ENCODE peak calls at places on chromosomes 6 and 20, in seven cellular contexts. One of them, this sample, is unnamed.

GRCh38 chr20:1933465-1933870 is 38.3 kb downstream of the SIRPA start:
- DNase-seq in uterus: peak
- DNase-seq in colonic mucosa: peak
- DNase-seq in CD8-positive, alpha-beta memory T cell: no peak
- DNase-seq in brain microvascular endothelial cell: no peak
- DNase-seq in ascending aorta: peak
- DNase-seq in IMR-90: peak
- DNase-seq in this sample: no peak

GRCh38 chr20:5844063-5844681 is 94.0 kb downstream of the SHLD1 start:
- DNase-seq in brain microvascular endothelial cell: peak
- DNase-seq in IMR-90: peak
- DNase-seq in colonic mucosa: no peak
- DNase-seq in CD8-positive, alpha-beta memory T cell: peak
- DNase-seq in ascending aorta: no peak
- DNase-seq in uterus: no peak
- DNase-seq in this sample: no peak

GRCh38 chr6:157312733-157313132 is 10.6 kb downstream of the TMEM242 start:
- DNase-seq in ascending aorta: no peak
- DNase-seq in colonic mucosa: no peak
- DNase-seq in uterus: no peak
- DNase-seq in IMR-90: peak
- DNase-seq in CD8-positive, alpha-beta memory T cell: no peak
- DNase-seq in brain microvascular endothelial cell: no peak
- DNase-seq in this sample: no peak

GRCh38 chr6:136740050-136740974 is 52.0 kb downstream of the MAP3K5 start:
- DNase-seq in CD8-positive, alpha-beta memory T cell: no peak
- DNase-seq in uterus: no peak
- DNase-seq in colonic mucosa: peak
- DNase-seq in ascending aorta: no peak
- DNase-seq in brain microvascular endothelial cell: no peak
- DNase-seq in IMR-90: peak
- DNase-seq in this sample: no peak

GRCh38 chr6:144659202-144659731 is 374.1 kb downstream of the UTRN start:
- DNase-seq in brain microvascular endothelial cell: peak
- DNase-seq in colonic mucosa: peak
- DNase-seq in IMR-90: peak
- DNase-seq in ascending aorta: no peak
- DNase-seq in CD8-positive, alpha-beta memory T cell: no peak
- DNase-seq in uterus: peak
- DNase-seq in this sample: peak

GRCh38 chr6:11437824-11438459 is 99.6 kb upstream of the TMEM170B start:
- DNase-seq in ascending aorta: no peak
- DNase-seq in IMR-90: no peak
- DNase-seq in uterus: no peak
- DNase-seq in colonic mucosa: no peak
- DNase-seq in brain microvascular endothelial cell: no peak
- DNase-seq in CD8-positive, alpha-beta memory T cell: no peak
- DNase-seq in this sample: no peak

GRCh38 chr6:43444601-43445000 is 10.7 kb downstream of the DLK2 start:
- DNase-seq in IMR-90: no peak
- DNase-seq in CD8-positive, alpha-beta memory T cell: no peak
- DNase-seq in ascending aorta: no peak
- DNase-seq in uterus: no peak
- DNase-seq in colonic mucosa: no peak
- DNase-seq in brain microvascular endothelial cell: no peak
- DNase-seq in this sample: no peak

GRCh38 chr20:8943638-8944037 is 125.2 kb upstream of the PLCB4 start:
- DNase-seq in colonic mucosa: no peak
- DNase-seq in uterus: no peak
- DNase-seq in IMR-90: no peak
- DNase-seq in CD8-positive, alpha-beta memory T cell: no peak
- DNase-seq in brain microvascular endothelial cell: no peak
- DNase-seq in ascending aorta: no peak
- DNase-seq in this sample: no peak

GRCh38 chr6:107304421-107305025 is 154.8 kb downstream of the PDSS2 start:
- DNase-seq in uterus: no peak
- DNase-seq in brain microvascular endothelial cell: peak
- DNase-seq in IMR-90: peak
- DNase-seq in CD8-positive, alpha-beta memory T cell: no peak
- DNase-seq in colonic mucosa: no peak
- DNase-seq in ascending aorta: no peak
- DNase-seq in this sample: no peak

GRCh38 chr20:13813910-13814309 is 29.1 kb downstream of the NDUFAF5 start:
- DNase-seq in ascending aorta: no peak
- DNase-seq in CD8-positive, alpha-beta memory T cell: no peak
- DNase-seq in colonic mucosa: no peak
- DNase-seq in brain microvascular endothelial cell: no peak
- DNase-seq in uterus: no peak
- DNase-seq in IMR-90: no peak
- DNase-seq in this sample: no peak

GRCh38 chr20:22974354-22974753 is 60.8 kb upstream of the SSTR4 start:
- DNase-seq in IMR-90: no peak
- DNase-seq in ascending aorta: no peak
- DNase-seq in CD8-positive, alpha-beta memory T cell: no peak
- DNase-seq in colonic mucosa: no peak
- DNase-seq in brain microvascular endothelial cell: peak
- DNase-seq in uterus: no peak
- DNase-seq in this sample: no peak

GRCh38 chr6:19879663-19880062 is 42.5 kb downstream of the ID4 start:
- DNase-seq in uterus: no peak
- DNase-seq in ascending aorta: no peak
- DNase-seq in brain microvascular endothelial cell: no peak
- DNase-seq in CD8-positive, alpha-beta memory T cell: no peak
- DNase-seq in colonic mucosa: no peak
- DNase-seq in IMR-90: no peak
- DNase-seq in this sample: no peak

GRCh38 chr6:144195671-144196070 is 45.4 kb downstream of the STX11 start:
- DNase-seq in CD8-positive, alpha-beta memory T cell: no peak
- DNase-seq in uterus: no peak
- DNase-seq in IMR-90: peak
- DNase-seq in colonic mucosa: no peak
- DNase-seq in ascending aorta: no peak
- DNase-seq in brain microvascular endothelial cell: peak
- DNase-seq in this sample: peak

GRCh38 chr6:129280719-129281118 is 397.8 kb downstream of the LAMA2 start:
- DNase-seq in CD8-positive, alpha-beta memory T cell: peak
- DNase-seq in uterus: no peak
- DNase-seq in colonic mucosa: no peak
- DNase-seq in ascending aorta: no peak
- DNase-seq in IMR-90: no peak
- DNase-seq in brain microvascular endothelial cell: no peak
- DNase-seq in this sample: no peak

GRCh38 chr6:79670789-79671188 is 39.7 kb downstream of the SH3BGRL2 start:
- DNase-seq in uterus: no peak
- DNase-seq in CD8-positive, alpha-beta memory T cell: no peak
- DNase-seq in IMR-90: no peak
- DNase-seq in brain microvascular endothelial cell: no peak
- DNase-seq in colonic mucosa: no peak
- DNase-seq in ascending aorta: no peak
- DNase-seq in this sample: no peak

GRCh38 chr6:107700016-107700335 is 124.1 kb downstream of the SCML4 start:
- DNase-seq in CD8-positive, alpha-beta memory T cell: no peak
- DNase-seq in uterus: no peak
- DNase-seq in IMR-90: no peak
- DNase-seq in colonic mucosa: no peak
- DNase-seq in brain microvascular endothelial cell: no peak
- DNase-seq in ascending aorta: no peak
- DNase-seq in this sample: no peak

GRCh38 chr20:9928955-9929354 is 90.1 kb upstream of the PAK5 start:
- DNase-seq in CD8-positive, alpha-beta memory T cell: no peak
- DNase-seq in colonic mucosa: no peak
- DNase-seq in IMR-90: no peak
- DNase-seq in ascending aorta: no peak
- DNase-seq in brain microvascular endothelial cell: no peak
- DNase-seq in uterus: no peak
- DNase-seq in this sample: no peak

GRCh38 chr20:51553897-51554504 is 11.5 kb upstream of the NFATC2 start:
- DNase-seq in IMR-90: peak
- DNase-seq in colonic mucosa: no peak
- DNase-seq in ascending aorta: no peak
- DNase-seq in CD8-positive, alpha-beta memory T cell: no peak
- DNase-seq in brain microvascular endothelial cell: no peak
- DNase-seq in uterus: no peak
- DNase-seq in this sample: no peak

GRCh38 chr20:59616306-59616705 is 12.0 kb downstream of the PHACTR3 start:
- DNase-seq in CD8-positive, alpha-beta memory T cell: no peak
- DNase-seq in colonic mucosa: no peak
- DNase-seq in uterus: no peak
- DNase-seq in IMR-90: no peak
- DNase-seq in ascending aorta: no peak
- DNase-seq in brain microvascular endothelial cell: no peak
- DNase-seq in this sample: no peak

GRCh38 chr6:1127129-1127528 is 184.8 kb upstream of the FOXQ1 start:
- DNase-seq in colonic mucosa: no peak
- DNase-seq in CD8-positive, alpha-beta memory T cell: no peak
- DNase-seq in brain microvascular endothelial cell: no peak
- DNase-seq in IMR-90: no peak
- DNase-seq in uterus: no peak
- DNase-seq in ascending aorta: no peak
- DNase-seq in this sample: no peak

GRCh38 chr6:117917176-117917575 is 10.1 kb downstream of the SLC35F1 start:
- DNase-seq in brain microvascular endothelial cell: no peak
- DNase-seq in CD8-positive, alpha-beta memory T cell: no peak
- DNase-seq in colonic mucosa: no peak
- DNase-seq in uterus: no peak
- DNase-seq in ascending aorta: no peak
- DNase-seq in IMR-90: no peak
- DNase-seq in this sample: no peak

GRCh38 chr6:117918454-117918853 is 11.4 kb downstream of the SLC35F1 start:
- DNase-seq in colonic mucosa: no peak
- DNase-seq in IMR-90: no peak
- DNase-seq in brain microvascular endothelial cell: no peak
- DNase-seq in ascending aorta: no peak
- DNase-seq in uterus: no peak
- DNase-seq in CD8-positive, alpha-beta memory T cell: no peak
- DNase-seq in this sample: no peak

GRCh38 chr6:117916483-117916882 is 9.4 kb downstream of the SLC35F1 start:
- DNase-seq in colonic mucosa: no peak
- DNase-seq in uterus: no peak
- DNase-seq in brain microvascular endothelial cell: no peak
- DNase-seq in IMR-90: no peak
- DNase-seq in ascending aorta: no peak
- DNase-seq in CD8-positive, alpha-beta memory T cell: no peak
- DNase-seq in this sample: no peak

GRCh38 chr6:117920493-117920845 is 13.4 kb downstream of the SLC35F1 start:
- DNase-seq in IMR-90: no peak
- DNase-seq in ascending aorta: no peak
- DNase-seq in uterus: no peak
- DNase-seq in CD8-positive, alpha-beta memory T cell: no peak
- DNase-seq in brain microvascular endothelial cell: no peak
- DNase-seq in colonic mucosa: no peak
- DNase-seq in this sample: no peak

DNA sequence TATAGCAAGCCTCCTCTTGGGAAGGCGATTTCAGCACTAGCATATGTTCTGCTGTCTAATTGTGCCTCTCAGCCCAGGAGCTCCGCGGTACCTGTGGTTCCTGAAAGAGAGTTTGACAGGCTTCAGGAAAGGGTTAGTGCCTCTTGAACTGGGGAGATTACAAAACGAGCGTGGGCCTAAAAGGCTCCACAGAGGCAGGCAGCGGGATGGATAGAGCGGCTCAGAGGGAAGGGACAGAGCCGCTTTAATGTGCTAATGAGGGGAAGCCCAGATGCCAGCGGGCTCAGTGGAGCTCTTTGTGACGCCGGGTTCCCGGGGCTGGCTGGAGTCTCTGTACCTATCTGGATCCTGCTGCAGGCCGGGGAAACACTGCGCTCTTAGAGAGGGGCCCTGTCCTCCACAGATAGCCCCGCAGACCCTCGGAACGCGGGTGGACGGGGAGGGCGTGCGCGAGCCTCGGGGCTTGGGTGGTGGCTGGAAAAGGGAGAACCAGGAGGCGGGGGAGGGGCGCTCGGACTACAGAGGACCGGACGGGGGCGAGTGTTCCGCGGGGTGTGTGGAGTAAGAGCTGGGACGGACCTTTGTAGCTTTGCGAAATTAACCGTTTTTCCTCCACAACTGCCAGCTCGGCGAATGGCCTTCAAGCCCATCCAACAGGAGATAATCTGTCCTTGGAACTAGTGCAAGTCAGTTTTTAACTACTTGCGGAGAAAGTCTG is 12.9 kb downstream of the SLC35F1 start:
- DNase-seq in colonic mucosa: no peak
- DNase-seq in ascending aorta: no peak
- DNase-seq in CD8-positive, alpha-beta memory T cell: no peak
- DNase-seq in IMR-90: no peak
- DNase-seq in uterus: peak
- DNase-seq in brain microvascular endothelial cell: no peak
- DNase-seq in this sample: no peak
- H3K27ac ChIP-seq in colonic mucosa: no peak
- H3K27ac ChIP-seq in ascending aorta: no peak
- H3K27ac ChIP-seq in CD8-positive, alpha-beta memory T cell: no peak
- H3K27ac ChIP-seq in IMR-90: no peak
- H3K27ac ChIP-seq in uterus: no peak
- H3K27ac ChIP-seq in brain microvascular endothelial cell: no peak
- H3K27ac ChIP-seq in this sample: no peak

GRCh38 chr20:63275825-63276224 is 3.2 kb downstream of the ARFGAP1 start:
- DNase-seq in CD8-positive, alpha-beta memory T cell: no peak
- DNase-seq in uterus: no peak
- DNase-seq in colonic mucosa: no peak
- DNase-seq in IMR-90: no peak
- DNase-seq in ascending aorta: no peak
- DNase-seq in brain microvascular endothelial cell: no peak
- DNase-seq in this sample: no peak
- H3K27ac ChIP-seq in CD8-positive, alpha-beta memory T cell: no peak
- H3K27ac ChIP-seq in uterus: no peak
- H3K27ac ChIP-seq in colonic mucosa: no peak
- H3K27ac ChIP-seq in IMR-90: no peak
- H3K27ac ChIP-seq in ascending aorta: no peak
- H3K27ac ChIP-seq in brain microvascular endothelial cell: no peak
- H3K27ac ChIP-seq in this sample: no peak

DNA sequence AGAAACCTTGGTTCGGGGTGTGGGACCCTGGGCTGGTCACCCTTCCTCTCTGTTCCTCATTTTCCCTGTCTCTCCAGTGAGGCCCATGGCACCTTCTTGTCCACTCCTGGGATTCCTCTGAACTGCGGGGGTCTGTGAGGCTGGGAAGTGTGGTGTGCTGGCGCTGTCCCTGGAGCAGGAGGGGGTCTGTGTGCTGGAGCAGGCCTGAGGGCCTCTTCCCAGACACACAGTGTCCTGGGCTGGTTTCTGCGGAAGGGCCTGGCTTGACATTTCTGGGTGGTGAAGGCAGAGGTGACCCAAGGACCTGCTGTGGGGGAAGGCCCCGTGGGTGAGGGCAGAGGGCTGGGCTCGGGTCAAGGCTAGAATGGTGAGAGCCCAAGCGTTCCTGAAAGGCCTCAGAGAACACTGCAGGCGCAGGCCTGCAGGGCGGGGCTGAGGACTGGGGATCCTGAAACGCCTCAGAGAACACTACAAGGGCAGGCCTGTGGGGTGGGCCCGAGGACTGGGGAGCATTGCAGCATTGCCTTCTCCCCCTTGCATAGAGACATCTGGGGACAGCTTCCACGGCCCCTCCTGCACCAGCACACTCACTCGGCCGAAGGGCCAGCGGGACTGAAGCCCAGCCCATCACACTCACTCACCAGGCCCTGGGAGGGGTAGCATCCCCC is 10.6 kb upstream of the BAK1 start:
- DNase-seq in IMR-90: no peak
- DNase-seq in uterus: no peak
- DNase-seq in CD8-positive, alpha-beta memory T cell: no peak
- DNase-seq in ascending aorta: no peak
- DNase-seq in brain microvascular endothelial cell: no peak
- DNase-seq in colonic mucosa: peak
- DNase-seq in this sample: no peak
- H3K27ac ChIP-seq in IMR-90: peak
- H3K27ac ChIP-seq in uterus: peak
- H3K27ac ChIP-seq in CD8-positive, alpha-beta memory T cell: no peak
- H3K27ac ChIP-seq in ascending aorta: no peak
- H3K27ac ChIP-seq in brain microvascular endothelial cell: no peak
- H3K27ac ChIP-seq in colonic mucosa: peak
- H3K27ac ChIP-seq in this sample: peak

GRCh38 chr20:48406462-48407235 is 421.1 kb downstream of the PREX1 start:
- DNase-seq in ascending aorta: no peak
- DNase-seq in colonic mucosa: no peak
- DNase-seq in IMR-90: no peak
- DNase-seq in CD8-positive, alpha-beta memory T cell: no peak
- DNase-seq in brain microvascular endothelial cell: no peak
- DNase-seq in uterus: no peak
- DNase-seq in this sample: no peak
- H3K27ac ChIP-seq in ascending aorta: no peak
- H3K27ac ChIP-seq in colonic mucosa: no peak
- H3K27ac ChIP-seq in IMR-90: no peak
- H3K27ac ChIP-seq in CD8-positive, alpha-beta memory T cell: no peak
- H3K27ac ChIP-seq in brain microvascular endothelial cell: no peak
- H3K27ac ChIP-seq in uterus: no peak
- H3K27ac ChIP-seq in this sample: no peak

This sample was measured in SJSA1.